ENCODE peak calls at places on chromosome 1, in four cellular contexts. Q is IMR-90, H is H9, L is mesendoderm. V is an unnamed sample.

GRCh38 chr1:158037876-158038359 is 44.5 kb downstream of the KIRREL1 start:
- DNase-seq in Q (peak), H (no peak), L (peak), V (peak)

GRCh38 chr1:11800756-11801433 is 4.9 kb downstream of the MTHFR start:
- DNase-seq in Q (no peak), H (no peak), L (no peak), V (no peak)

GRCh38 chr1:228044961-228045360 is 37.5 kb upstream of the ARF1 start:
- DNase-seq in Q (no peak), H (peak), L (no peak), V (no peak)

GRCh38 chr1:167594827-167595226 is 35.2 kb upstream of the RCSD1 start:
- DNase-seq in Q (no peak), H (no peak), L (no peak), V (no peak)

GRCh38 chr1:90201467-90202358 is 206.8 kb downstream of the ZNF326 start:
- DNase-seq in Q (peak), H (no peak), L (no peak), V (peak)

GRCh38 chr1:222167111-222167510 is 380.8 kb downstream of the HHIPL2 start:
- DNase-seq in Q (peak), H (peak), L (peak), V (peak)

GRCh38 chr1:246587032-246587431 is 20.8 kb downstream of the CNST start:
- DNase-seq in Q (no peak), H (no peak), L (no peak), V (peak)

GRCh38 chr1:234893725-234894630 is 234.7 kb downstream of the TOMM20 start:
- DNase-seq in Q (peak), H (no peak), L (no peak), V (peak)

GRCh38 chr1:68917456-68917855 is 420.6 kb upstream of the DEPDC1 start:
- DNase-seq in Q (no peak), H (no peak), L (no peak), V (no peak)

GRCh38 chr1:115546846-115547245 is 94.9 kb upstream of the VANGL1 start:
- DNase-seq in Q (no peak), H (no peak), L (no peak), V (no peak)

GRCh38 chr1:54800899-54801759 is at the start of gene TTC22:
- DNase-seq in Q (no peak), H (peak), L (peak), V (no peak)

GRCh38 chr1:206470692-206471414 is 577 bp downstream of the IKBKE start:
- DNase-seq in Q (peak), H (peak), L (peak), V (peak)

GRCh38 chr1:214550339-214551051 is 907 bp downstream of the PTPN14 start:
- DNase-seq in Q (no peak), H (no peak), L (peak), V (peak)

GRCh38 chr1:206117151-206117948 is at the start of gene AVPR1B:
- DNase-seq in Q (peak), H (peak), L (peak), V (peak)

GRCh38 chr1:192274588-192274987 is 42.2 kb upstream of the RGS21 start:
- DNase-seq in Q (no peak), H (no peak), L (no peak), V (no peak)

GRCh38 chr1:178908358-178908757 is 37.5 kb upstream of the ANGPTL1 start:
- DNase-seq in Q (peak), H (no peak), L (no peak), V (no peak)

GRCh38 chr1:159483501-159483900 is 44.0 kb downstream of the OR10J1 start:
- DNase-seq in Q (no peak), H (no peak), L (no peak), V (no peak)

GRCh38 chr1:231924183-231924582 is 297.6 kb downstream of the DISC1 start:
- DNase-seq in Q (no peak), H (no peak), L (no peak), V (no peak)

GRCh38 chr1:26824735-26825134 is 1.8 kb upstream of the ZDHHC18 start:
- DNase-seq in Q (no peak), H (no peak), L (no peak), V (no peak)

GRCh38 chr1:14083706-14084105 is 383.7 kb downstream of the PRDM2 start:
- DNase-seq in Q (no peak), H (no peak), L (no peak), V (no peak)

GRCh38 chr1:78375996-78376395 is 114.8 kb upstream of the PTGFR start:
- DNase-seq in Q (peak), H (no peak), L (no peak), V (no peak)

GRCh38 chr1:78277253-78277652 is 213.5 kb upstream of the PTGFR start:
- DNase-seq in Q (peak), H (no peak), L (no peak), V (peak)

GRCh38 chr1:23958810-23959460 is 693 bp upstream of the PNRC2 start:
- DNase-seq in Q (peak), H (peak), L (peak), V (peak)
- H3K18ac ChIP-seq in Q (peak), H (peak), L (peak), V (peak)

GRCh38 chr1:47571161-47571560 is 133.3 kb downstream of the FOXD2 start:
- DNase-seq in Q (no peak), H (no peak), L (no peak), V (no peak)
- H3K18ac ChIP-seq in Q (no peak), H (no peak), L (no peak), V (no peak)

DNA sequence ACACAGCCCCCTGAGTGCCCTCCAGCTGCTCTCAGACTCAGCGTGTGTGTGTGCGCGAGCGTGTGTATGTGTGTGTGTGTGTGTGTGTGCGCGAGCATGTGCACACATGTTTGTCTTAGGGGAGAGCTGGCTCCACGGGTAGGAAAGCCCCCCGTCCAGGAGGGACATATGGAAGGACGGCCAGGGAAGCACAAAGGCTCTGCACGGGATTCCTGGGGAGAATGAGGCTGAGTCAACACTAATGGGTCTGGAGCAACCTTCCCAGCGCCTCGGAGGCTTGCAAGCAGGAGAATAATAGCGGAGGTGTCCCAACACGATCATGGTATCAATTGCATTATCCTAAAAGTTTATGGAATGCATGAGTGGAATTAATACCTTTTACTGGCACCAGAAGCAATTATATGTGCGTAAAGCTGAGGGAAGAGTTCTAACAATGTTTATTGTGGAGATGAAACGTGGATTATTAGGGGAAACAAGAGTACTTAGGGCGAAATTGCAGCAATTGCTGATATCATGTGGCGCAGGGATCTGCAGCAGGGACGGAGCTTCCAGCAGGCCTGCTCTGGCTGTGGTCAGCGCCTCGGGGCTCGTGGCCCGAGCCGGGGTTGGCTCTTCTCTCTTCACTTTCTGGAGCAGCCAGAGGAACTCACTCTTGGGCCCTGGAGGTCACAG is 40.3 kb upstream of the CCDC27 start:
- DNase-seq in Q (no peak), H (no peak), L (no peak), V (no peak)
- H3K18ac ChIP-seq in Q (no peak), H (no peak), L (no peak), V (no peak)

GRCh38 chr1:7860130-7860529 is 7.3 kb upstream of the UTS2 start:
- DNase-seq in Q (no peak), H (no peak), L (no peak), V (no peak)

GRCh38 chr1:7859406-7859805 is 6.5 kb upstream of the UTS2 start:
- DNase-seq in Q (no peak), H (no peak), L (no peak), V (no peak)

GRCh38 chr1:7856345-7856744 is 3.5 kb upstream of the UTS2 start:
- DNase-seq in Q (no peak), H (no peak), L (peak), V (peak)

GRCh38 chr1:7857000-7857399 is 4.1 kb upstream of the UTS2 start:
- DNase-seq in Q (no peak), H (no peak), L (no peak), V (no peak)

DNA sequence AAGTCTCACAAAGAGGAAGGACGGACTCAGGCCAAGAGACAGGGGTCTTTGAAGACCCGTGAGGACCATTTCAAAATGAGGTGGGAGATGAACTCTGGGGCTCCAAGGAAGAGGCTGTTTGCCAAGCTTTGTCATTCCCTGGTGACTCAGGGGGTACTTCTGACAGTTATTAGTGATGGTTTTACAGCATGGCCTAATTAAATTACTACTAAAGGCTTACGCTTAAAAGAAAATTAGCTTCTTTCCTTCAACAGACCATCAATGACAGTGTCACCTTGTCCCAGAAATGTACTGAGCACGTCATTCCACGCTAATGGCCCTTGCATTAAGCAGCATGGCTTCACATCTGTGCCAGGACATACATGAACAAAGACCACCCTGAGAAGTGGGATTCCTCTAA is 5.1 kb upstream of the UTS2 start:
- DNase-seq in Q (no peak), H (no peak), L (no peak), V (no peak)
- H3K18ac ChIP-seq in Q (no peak), H (no peak), L (no peak), V (no peak)

GRCh38 chr1:2196901-2197638 is 2.5 kb upstream of the FAAP20 start:
- DNase-seq in Q (no peak), H (no peak), L (no peak), V (no peak)
- H3K18ac ChIP-seq in Q (no peak), H (no peak), L (no peak), V (no peak)

DNA sequence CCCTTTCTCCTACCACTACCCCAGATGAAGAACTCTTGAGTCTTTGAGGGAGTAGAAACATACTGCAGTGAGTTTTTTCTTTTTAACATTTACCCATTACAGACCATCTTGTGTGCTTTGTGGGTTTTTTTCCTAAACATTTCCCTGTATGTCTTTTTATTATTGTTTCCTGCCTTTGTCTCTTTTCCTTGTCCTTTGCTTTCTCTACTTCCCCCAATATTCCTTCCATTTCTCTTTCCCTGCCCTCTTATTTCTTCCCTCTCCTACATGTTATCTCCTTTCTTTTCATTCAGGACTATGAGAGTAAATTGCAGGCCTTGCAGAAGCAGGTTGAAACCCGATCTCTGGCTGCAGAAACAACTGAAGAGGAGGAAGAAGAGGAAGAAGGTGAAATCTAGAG is 79.1 kb upstream of the PGD start:
- DNase-seq in Q (no peak), H (no peak), L (no peak), V (no peak)
- H3K18ac ChIP-seq in Q (no peak), H (no peak), L (no peak), V (no peak)

DNA sequence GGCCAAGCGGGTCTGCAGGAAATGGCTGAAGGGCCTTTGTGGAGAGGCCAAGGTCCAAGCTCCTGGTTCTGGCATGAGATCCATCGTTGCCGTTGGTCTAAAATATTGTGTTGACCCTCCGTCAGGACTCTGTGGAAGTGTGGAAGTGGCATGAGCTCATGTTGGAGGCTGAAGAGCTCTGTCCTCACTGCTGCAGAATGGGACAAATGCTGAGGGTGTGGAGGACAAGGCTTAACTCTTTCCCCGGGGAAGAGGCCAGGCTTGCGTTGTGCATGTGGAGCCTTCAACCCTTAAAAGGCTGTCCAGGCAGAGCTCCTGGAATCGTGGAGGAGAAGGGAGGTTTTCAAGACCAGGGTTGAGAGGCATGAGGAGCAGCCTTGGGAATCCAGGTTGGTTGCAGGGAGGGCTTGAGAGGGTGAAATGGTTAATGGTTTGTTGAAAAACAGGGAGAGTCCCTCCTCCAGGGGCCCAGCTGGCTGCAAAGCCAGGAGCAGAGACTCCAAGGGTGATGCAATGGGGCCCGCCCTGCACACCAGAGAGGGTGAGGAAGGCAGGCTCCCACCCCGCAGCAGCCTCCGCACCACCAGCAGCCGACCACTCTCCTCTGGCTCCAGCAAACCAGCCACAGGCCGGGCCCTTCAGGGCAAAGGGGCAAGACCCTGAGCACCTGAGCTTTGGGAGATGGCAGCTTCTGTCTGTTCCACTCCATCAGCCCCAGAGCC is 6.7 kb upstream of the AHCYL1 start:
- DNase-seq in Q (no peak), H (no peak), L (no peak), V (no peak)
- H3K18ac ChIP-seq in Q (peak), H (no peak), L (no peak), V (peak)

GRCh38 chr1:15836772-15837669 is 10.5 kb upstream of the SPEN start:
- DNase-seq in Q (no peak), H (peak), L (no peak), V (no peak)
- H3K18ac ChIP-seq in Q (no peak), H (peak), L (no peak), V (no peak)